ENCODE peak calls at places on chromosomes 12 and 14, in ten cellular contexts. One of them, this sample, is unnamed.

GRCh38 chr12:129276408-129277042 is 423.2 kb downstream of the GLT1D1 start:
- DNase-seq in fibroblast of lung: no peak
- DNase-seq in IMR-90: no peak
- DNase-seq in psoas muscle: no peak
- DNase-seq in Peyer's patch: no peak
- DNase-seq in fibroblast of mammary gland: no peak
- DNase-seq in CD8-positive, alpha-beta T cell: no peak
- DNase-seq in CD4-positive, CD25-positive, alpha-beta regulatory T cell: no peak
- DNase-seq in hepatocyte: no peak
- DNase-seq in mammary epithelial cell: no peak
- DNase-seq in this sample: no peak

GRCh38 chr14:45201908-45202307 is 51.1 kb downstream of the MIS18BP1 start:
- DNase-seq in fibroblast of lung: peak
- DNase-seq in IMR-90: no peak
- DNase-seq in psoas muscle: no peak
- DNase-seq in Peyer's patch: no peak
- DNase-seq in fibroblast of mammary gland: peak
- DNase-seq in CD8-positive, alpha-beta T cell: peak
- DNase-seq in CD4-positive, CD25-positive, alpha-beta regulatory T cell: no peak
- DNase-seq in hepatocyte: peak
- DNase-seq in mammary epithelial cell: no peak
- DNase-seq in this sample: peak

GRCh38 chr14:68598089-68598488 is 194.8 kb downstream of the ZFP36L1 start:
- DNase-seq in fibroblast of lung: no peak
- DNase-seq in IMR-90: no peak
- DNase-seq in psoas muscle: no peak
- DNase-seq in Peyer's patch: no peak
- DNase-seq in fibroblast of mammary gland: no peak
- DNase-seq in CD8-positive, alpha-beta T cell: no peak
- DNase-seq in CD4-positive, CD25-positive, alpha-beta regulatory T cell: no peak
- DNase-seq in hepatocyte: no peak
- DNase-seq in mammary epithelial cell: no peak
- DNase-seq in this sample: no peak

GRCh38 chr12:41112903-41113302 is 75.2 kb upstream of the PDZRN4 start:
- DNase-seq in fibroblast of lung: no peak
- DNase-seq in IMR-90: no peak
- DNase-seq in psoas muscle: no peak
- DNase-seq in Peyer's patch: no peak
- DNase-seq in fibroblast of mammary gland: no peak
- DNase-seq in CD8-positive, alpha-beta T cell: no peak
- DNase-seq in CD4-positive, CD25-positive, alpha-beta regulatory T cell: no peak
- DNase-seq in hepatocyte: no peak
- DNase-seq in mammary epithelial cell: no peak
- DNase-seq in this sample: no peak

GRCh38 chr14:32011225-32011624 is 65.9 kb upstream of the ARHGAP5 start:
- DNase-seq in fibroblast of lung: no peak
- DNase-seq in IMR-90: no peak
- DNase-seq in psoas muscle: no peak
- DNase-seq in Peyer's patch: no peak
- DNase-seq in fibroblast of mammary gland: no peak
- DNase-seq in CD8-positive, alpha-beta T cell: no peak
- DNase-seq in CD4-positive, CD25-positive, alpha-beta regulatory T cell: no peak
- DNase-seq in hepatocyte: no peak
- DNase-seq in mammary epithelial cell: no peak
- DNase-seq in this sample: peak

GRCh38 chr12:56720696-56721615 is 4.1 kb downstream of the NACA start:
- DNase-seq in fibroblast of lung: no peak
- DNase-seq in IMR-90: no peak
- DNase-seq in psoas muscle: no peak
- DNase-seq in Peyer's patch: no peak
- DNase-seq in fibroblast of mammary gland: no peak
- DNase-seq in CD8-positive, alpha-beta T cell: no peak
- DNase-seq in CD4-positive, CD25-positive, alpha-beta regulatory T cell: no peak
- DNase-seq in hepatocyte: no peak
- DNase-seq in mammary epithelial cell: no peak
- DNase-seq in this sample: no peak

GRCh38 chr14:44316647-44317432 is 190.2 kb downstream of the FSCB start:
- DNase-seq in fibroblast of lung: peak
- DNase-seq in IMR-90: peak
- DNase-seq in psoas muscle: no peak
- DNase-seq in Peyer's patch: peak
- DNase-seq in fibroblast of mammary gland: peak
- DNase-seq in CD8-positive, alpha-beta T cell: no peak
- DNase-seq in CD4-positive, CD25-positive, alpha-beta regulatory T cell: no peak
- DNase-seq in hepatocyte: peak
- DNase-seq in mammary epithelial cell: peak
- DNase-seq in this sample: peak

GRCh38 chr12:32312049-32312670 is 87.2 kb upstream of the FGD4 start:
- DNase-seq in fibroblast of lung: peak
- DNase-seq in IMR-90: peak
- DNase-seq in psoas muscle: no peak
- DNase-seq in Peyer's patch: no peak
- DNase-seq in fibroblast of mammary gland: peak
- DNase-seq in CD8-positive, alpha-beta T cell: no peak
- DNase-seq in CD4-positive, CD25-positive, alpha-beta regulatory T cell: no peak
- DNase-seq in hepatocyte: peak
- DNase-seq in mammary epithelial cell: peak
- DNase-seq in this sample: peak

GRCh38 chr14:52015411-52016030 is 26.2 kb downstream of the RTRAF start:
- DNase-seq in fibroblast of lung: no peak
- DNase-seq in IMR-90: peak
- DNase-seq in psoas muscle: no peak
- DNase-seq in Peyer's patch: no peak
- DNase-seq in fibroblast of mammary gland: no peak
- DNase-seq in CD8-positive, alpha-beta T cell: no peak
- DNase-seq in CD4-positive, CD25-positive, alpha-beta regulatory T cell: no peak
- DNase-seq in hepatocyte: peak
- DNase-seq in mammary epithelial cell: no peak
- DNase-seq in this sample: no peak

GRCh38 chr14:79256311-79256879 is 954.9 kb downstream of the DIO2 start:
- DNase-seq in fibroblast of lung: no peak
- DNase-seq in IMR-90: no peak
- DNase-seq in psoas muscle: no peak
- DNase-seq in Peyer's patch: no peak
- DNase-seq in fibroblast of mammary gland: no peak
- DNase-seq in CD8-positive, alpha-beta T cell: no peak
- DNase-seq in CD4-positive, CD25-positive, alpha-beta regulatory T cell: no peak
- DNase-seq in hepatocyte: no peak
- DNase-seq in mammary epithelial cell: no peak
- DNase-seq in this sample: no peak

GRCh38 chr14:55645845-55646832 is 66.1 kb downstream of the KTN1 start:
- DNase-seq in fibroblast of lung: no peak
- DNase-seq in IMR-90: no peak
- DNase-seq in psoas muscle: no peak
- DNase-seq in Peyer's patch: no peak
- DNase-seq in fibroblast of mammary gland: no peak
- DNase-seq in CD8-positive, alpha-beta T cell: no peak
- DNase-seq in CD4-positive, CD25-positive, alpha-beta regulatory T cell: no peak
- DNase-seq in hepatocyte: no peak
- DNase-seq in mammary epithelial cell: no peak
- DNase-seq in this sample: no peak

GRCh38 chr12:108699955-108700563 is 31.3 kb downstream of the CORO1C start:
- DNase-seq in fibroblast of lung: peak
- DNase-seq in IMR-90: peak
- DNase-seq in psoas muscle: no peak
- DNase-seq in Peyer's patch: no peak
- DNase-seq in fibroblast of mammary gland: peak
- DNase-seq in CD8-positive, alpha-beta T cell: no peak
- DNase-seq in CD4-positive, CD25-positive, alpha-beta regulatory T cell: no peak
- DNase-seq in hepatocyte: no peak
- DNase-seq in mammary epithelial cell: no peak
- DNase-seq in this sample: no peak

GRCh38 chr12:108564724-108565123 is 2.3 kb downstream of the ISCU start:
- DNase-seq in fibroblast of lung: no peak
- DNase-seq in IMR-90: no peak
- DNase-seq in psoas muscle: no peak
- DNase-seq in Peyer's patch: no peak
- DNase-seq in fibroblast of mammary gland: no peak
- DNase-seq in CD8-positive, alpha-beta T cell: no peak
- DNase-seq in CD4-positive, CD25-positive, alpha-beta regulatory T cell: no peak
- DNase-seq in hepatocyte: no peak
- DNase-seq in mammary epithelial cell: no peak
- DNase-seq in this sample: no peak

GRCh38 chr12:68455676-68456345 is 123.6 kb upstream of the MDM1 start:
- DNase-seq in fibroblast of lung: no peak
- DNase-seq in IMR-90: peak
- DNase-seq in psoas muscle: no peak
- DNase-seq in Peyer's patch: no peak
- DNase-seq in fibroblast of mammary gland: no peak
- DNase-seq in CD8-positive, alpha-beta T cell: no peak
- DNase-seq in CD4-positive, CD25-positive, alpha-beta regulatory T cell: no peak
- DNase-seq in hepatocyte: no peak
- DNase-seq in mammary epithelial cell: no peak
- DNase-seq in this sample: no peak

GRCh38 chr12:68461645-68462044 is 129.5 kb upstream of the MDM1 start:
- DNase-seq in fibroblast of lung: no peak
- DNase-seq in IMR-90: no peak
- DNase-seq in psoas muscle: no peak
- DNase-seq in Peyer's patch: no peak
- DNase-seq in fibroblast of mammary gland: no peak
- DNase-seq in CD8-positive, alpha-beta T cell: no peak
- DNase-seq in CD4-positive, CD25-positive, alpha-beta regulatory T cell: no peak
- DNase-seq in hepatocyte: no peak
- DNase-seq in mammary epithelial cell: no peak
- DNase-seq in this sample: no peak

GRCh38 chr12:68454855-68455254 is 122.7 kb upstream of the MDM1 start:
- DNase-seq in fibroblast of lung: no peak
- DNase-seq in IMR-90: no peak
- DNase-seq in psoas muscle: no peak
- DNase-seq in Peyer's patch: no peak
- DNase-seq in fibroblast of mammary gland: no peak
- DNase-seq in CD8-positive, alpha-beta T cell: no peak
- DNase-seq in CD4-positive, CD25-positive, alpha-beta regulatory T cell: no peak
- DNase-seq in hepatocyte: no peak
- DNase-seq in mammary epithelial cell: no peak
- DNase-seq in this sample: no peak

GRCh38 chr12:68462799-68463198 is 130.6 kb upstream of the MDM1 start:
- DNase-seq in fibroblast of lung: no peak
- DNase-seq in IMR-90: no peak
- DNase-seq in psoas muscle: no peak
- DNase-seq in Peyer's patch: no peak
- DNase-seq in fibroblast of mammary gland: no peak
- DNase-seq in CD8-positive, alpha-beta T cell: no peak
- DNase-seq in CD4-positive, CD25-positive, alpha-beta regulatory T cell: no peak
- DNase-seq in hepatocyte: no peak
- DNase-seq in mammary epithelial cell: no peak
- DNase-seq in this sample: no peak

DNA sequence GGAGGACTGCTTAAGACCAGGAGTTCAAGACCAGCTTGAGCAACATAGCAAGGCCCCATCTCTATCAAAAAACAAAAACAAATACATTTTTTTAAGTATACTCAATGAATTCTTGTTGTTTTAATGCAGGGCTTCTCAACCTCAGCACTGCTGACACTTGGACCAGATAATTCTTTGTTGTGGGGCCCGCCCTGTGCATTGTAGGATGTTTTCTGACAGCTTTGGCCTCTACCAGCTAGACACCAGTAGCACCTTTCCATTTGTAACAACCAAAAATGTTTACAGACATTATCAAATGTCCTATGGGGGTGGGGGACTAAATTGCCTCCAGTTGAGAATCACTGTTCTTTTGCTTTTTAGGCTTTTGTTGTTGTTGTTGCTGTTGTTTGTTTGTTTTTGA is 128.1 kb upstream of the MDM1 start:
- DNase-seq in fibroblast of lung: no peak
- DNase-seq in IMR-90: no peak
- DNase-seq in psoas muscle: no peak
- DNase-seq in Peyer's patch: no peak
- DNase-seq in fibroblast of mammary gland: no peak
- DNase-seq in CD8-positive, alpha-beta T cell: no peak
- DNase-seq in CD4-positive, CD25-positive, alpha-beta regulatory T cell: no peak
- DNase-seq in hepatocyte: no peak
- DNase-seq in mammary epithelial cell: no peak
- DNase-seq in this sample: no peak
- H3K4me3 ChIP-seq in fibroblast of lung: no peak
- H3K4me3 ChIP-seq in IMR-90: no peak
- H3K4me3 ChIP-seq in psoas muscle: no peak
- H3K4me3 ChIP-seq in Peyer's patch: no peak
- H3K4me3 ChIP-seq in fibroblast of mammary gland: no peak
- H3K4me3 ChIP-seq in CD8-positive, alpha-beta T cell: no peak
- H3K4me3 ChIP-seq in CD4-positive, CD25-positive, alpha-beta regulatory T cell: no peak
- H3K4me3 ChIP-seq in hepatocyte: no peak
- H3K4me3 ChIP-seq in mammary epithelial cell: no peak
- H3K4me3 ChIP-seq in this sample: no peak

DNA sequence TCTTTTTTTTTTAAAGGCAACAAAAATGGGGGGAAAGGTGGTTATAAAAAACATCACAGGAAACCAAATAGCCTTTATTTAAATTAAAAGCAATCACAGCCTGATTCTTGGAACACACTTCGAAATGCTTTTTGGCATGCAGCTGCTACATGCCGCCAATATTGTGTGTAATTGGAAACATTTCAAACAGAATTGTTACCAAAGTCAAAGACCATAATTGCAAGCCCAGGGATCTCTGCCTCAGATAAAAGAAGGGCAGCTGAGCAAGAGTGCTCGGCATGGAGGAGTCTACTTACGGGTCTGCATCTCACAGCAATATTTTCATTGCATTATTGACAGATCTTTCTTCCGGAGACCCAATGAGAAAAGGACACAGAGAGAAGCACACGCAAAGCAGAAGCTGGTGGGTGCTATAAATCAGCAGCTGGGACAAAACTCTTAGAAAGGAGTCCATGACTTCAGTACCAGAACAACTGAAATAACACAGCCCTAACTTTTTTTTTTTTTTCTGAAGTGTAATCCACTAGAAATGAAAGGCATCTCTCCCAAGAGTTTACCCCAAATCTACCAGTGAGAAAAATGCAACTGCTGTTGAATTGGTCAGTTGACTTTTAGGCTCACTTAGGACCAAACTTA is 4.9 kb downstream of the PRICKLE1 start:
- DNase-seq in fibroblast of lung: peak
- DNase-seq in IMR-90: no peak
- DNase-seq in psoas muscle: no peak
- DNase-seq in Peyer's patch: no peak
- DNase-seq in fibroblast of mammary gland: peak
- DNase-seq in CD8-positive, alpha-beta T cell: no peak
- DNase-seq in CD4-positive, CD25-positive, alpha-beta regulatory T cell: no peak
- DNase-seq in hepatocyte: no peak
- DNase-seq in mammary epithelial cell: no peak
- DNase-seq in this sample: no peak
- H3K4me3 ChIP-seq in fibroblast of lung: no peak
- H3K4me3 ChIP-seq in IMR-90: no peak
- H3K4me3 ChIP-seq in psoas muscle: peak
- H3K4me3 ChIP-seq in Peyer's patch: no peak
- H3K4me3 ChIP-seq in fibroblast of mammary gland: no peak
- H3K4me3 ChIP-seq in CD8-positive, alpha-beta T cell: no peak
- H3K4me3 ChIP-seq in CD4-positive, CD25-positive, alpha-beta regulatory T cell: no peak
- H3K4me3 ChIP-seq in hepatocyte: no peak
- H3K4me3 ChIP-seq in mammary epithelial cell: no peak
- H3K4me3 ChIP-seq in this sample: peak

GRCh38 chr12:57895337-57896138 is 45.8 kb upstream of the ATP23 start:
- DNase-seq in fibroblast of lung: no peak
- DNase-seq in IMR-90: peak
- DNase-seq in psoas muscle: no peak
- DNase-seq in Peyer's patch: no peak
- DNase-seq in fibroblast of mammary gland: peak
- DNase-seq in CD8-positive, alpha-beta T cell: no peak
- DNase-seq in CD4-positive, CD25-positive, alpha-beta regulatory T cell: no peak
- DNase-seq in hepatocyte: no peak
- DNase-seq in mammary epithelial cell: no peak
- DNase-seq in this sample: peak
- H3K4me3 ChIP-seq in fibroblast of lung: peak
- H3K4me3 ChIP-seq in IMR-90: no peak
- H3K4me3 ChIP-seq in psoas muscle: peak
- H3K4me3 ChIP-seq in Peyer's patch: no peak
- H3K4me3 ChIP-seq in fibroblast of mammary gland: no peak
- H3K4me3 ChIP-seq in CD8-positive, alpha-beta T cell: peak
- H3K4me3 ChIP-seq in CD4-positive, CD25-positive, alpha-beta regulatory T cell: peak
- H3K4me3 ChIP-seq in hepatocyte: no peak
- H3K4me3 ChIP-seq in mammary epithelial cell: no peak
- H3K4me3 ChIP-seq in this sample: peak

GRCh38 chr14:20612403-20612802 is 21.2 kb upstream of the RNASE12 start:
- DNase-seq in fibroblast of lung: no peak
- DNase-seq in IMR-90: no peak
- DNase-seq in psoas muscle: no peak
- DNase-seq in Peyer's patch: no peak
- DNase-seq in fibroblast of mammary gland: no peak
- DNase-seq in CD8-positive, alpha-beta T cell: no peak
- DNase-seq in CD4-positive, CD25-positive, alpha-beta regulatory T cell: no peak
- DNase-seq in hepatocyte: no peak
- DNase-seq in mammary epithelial cell: no peak
- DNase-seq in this sample: no peak
- H3K4me3 ChIP-seq in fibroblast of lung: no peak
- H3K4me3 ChIP-seq in IMR-90: no peak
- H3K4me3 ChIP-seq in psoas muscle: peak
- H3K4me3 ChIP-seq in Peyer's patch: no peak
- H3K4me3 ChIP-seq in fibroblast of mammary gland: no peak
- H3K4me3 ChIP-seq in CD8-positive, alpha-beta T cell: no peak
- H3K4me3 ChIP-seq in CD4-positive, CD25-positive, alpha-beta regulatory T cell: peak
- H3K4me3 ChIP-seq in hepatocyte: no peak
- H3K4me3 ChIP-seq in mammary epithelial cell: no peak
- H3K4me3 ChIP-seq in this sample: no peak